ENCODE peak calls at places on chromosome 11, in seven cellular contexts. F, P, D, Z, R, B and E are unnamed samples.

GRCh38 chr11:76209956-76210885 is 3.9 kb upstream of the WNT11 start:
- ATAC-seq in F (peak; percentile 33), P (no peak), D (peak; percentile 37), Z (peak; percentile 31), R (no peak), B (peak; percentile 18), E (peak; percentile 46)

GRCh38 chr11:43515090-43515489 is 156.4 kb downstream of the TTC17 start:
- ATAC-seq in F (no peak), P (no peak), D (peak; percentile 47), Z (peak; percentile 37), R (no peak), B (no peak), E (no peak)

GRCh38 chr11:111986589-111986988 is 38.6 kb upstream of the DLAT start:
- ATAC-seq in F (no peak), P (no peak), D (no peak), Z (no peak), R (no peak), B (no peak), E (no peak)

GRCh38 chr11:18332302-18332701 is 9.9 kb downstream of the GTF2H1 start:
- ATAC-seq in F (no peak), P (peak; percentile 28), D (no peak), Z (no peak), R (peak; percentile 25), B (no peak), E (no peak)

GRCh38 chr11:126929186-126930085 is 71.1 kb downstream of the KIRREL3 start:
- ATAC-seq in F (peak; percentile 76), P (no peak), D (peak; percentile 75), Z (no peak), R (no peak), B (no peak), E (no peak)

GRCh38 chr11:84558085-84558905 is 1068.8 kb downstream of the DLG2 start:
- ATAC-seq in F (peak; percentile 78), P (no peak), D (peak; percentile 95), Z (peak; percentile 97), R (peak; percentile 55), B (peak; percentile 87), E (peak; percentile 57)

GRCh38 chr11:2325719-2326118 is 23.9 kb downstream of the TSPAN32 start:
- ATAC-seq in F (peak; percentile 87), P (no peak), D (peak; percentile 18), Z (peak; percentile 93), R (no peak), B (no peak), E (peak; percentile 97)

GRCh38 chr11:120391297-120391696 is 55.1 kb downstream of the ARHGEF12 start:
- ATAC-seq in F (no peak), P (no peak), D (no peak), Z (peak; percentile 69), R (no peak), B (peak; percentile 53), E (no peak)

GRCh38 chr11:31903225-31904074 is 92.3 kb upstream of the PAX6 start:
- ATAC-seq in F (no peak), P (no peak), D (no peak), Z (no peak), R (no peak), B (no peak), E (no peak)

GRCh38 chr11:65096926-65097325 is 912 bp downstream of the VPS51 start:
- ATAC-seq in F (no peak), P (no peak), D (peak; percentile 5), Z (peak; percentile 0), R (no peak), B (no peak), E (no peak)